ENCODE peak calls at places on chromosomes 4 and X, in five cellular contexts. V is right atrium auricular region; Q is uterus; H is CD8-positive, alpha-beta memory T cell; K is tibial artery. X is an unnamed sample. For H3K4me1, the result is how much of the 10 kb centered on the place peaks cover.

GRCh38 chrX:21723097-21723496 is 34.8 kb downstream of the SMPX start:
- DNase-seq in V (no peak), K (no peak), H (no peak), Q (no peak), X (no peak)

GRCh38 chrX:34880656-34881055 is 61.9 kb upstream of the FAM47B start:
- DNase-seq in V (no peak), K (no peak), Q (no peak), H (no peak), X (no peak)

GRCh38 chrX:131816551-131817136 is 206.5 kb upstream of the STK26 start:
- DNase-seq in Q (peak), K (no peak), H (no peak), V (no peak), X (no peak)

GRCh38 chrX:153525451-153525850 is 8.0 kb downstream of the ATP2B3 start:
- DNase-seq in Q (no peak), H (no peak), V (no peak), K (no peak), X (no peak)

GRCh38 chr4:9870165-9870564 is 88.7 kb downstream of the DRD5 start:
- DNase-seq in K (no peak), Q (no peak), H (no peak), V (no peak), X (no peak)

GRCh38 chrX:102599950-102600579 is 750 bp downstream of the ARMCX5 start:
- DNase-seq in K (no peak), H (no peak), Q (no peak), V (no peak), X (no peak)

GRCh38 chr4:85777908-85778808 is 303.2 kb downstream of the ARHGAP24 start:
- DNase-seq in Q (no peak), K (no peak), H (no peak), V (no peak), X (no peak)

GRCh38 chr4:118758293-118758692 is 73.1 kb downstream of the METTL14 start:
- DNase-seq in V (no peak), Q (no peak), K (no peak), H (no peak), X (no peak)

GRCh38 chrX:120575379-120576114 is 14.8 kb upstream of the CUL4B start:
- DNase-seq in Q (no peak), V (no peak), H (no peak), K (no peak), X (no peak)

GRCh38 chrX:148629435-148629834 is 129.0 kb downstream of the AFF2 start:
- DNase-seq in H (no peak), Q (no peak), K (no peak), V (no peak), X (no peak)

GRCh38 chrX:11944486-11944885 is 186.4 kb downstream of the MSL3 start:
- DNase-seq in Q (no peak), K (no peak), V (no peak), H (no peak), X (no peak)

GRCh38 chr4:72567821-72568620 is 1.0 kb downstream of the ADAMTS3 start:
- DNase-seq in H (no peak), V (peak), Q (peak), K (peak), X (peak)

GRCh38 chrX:131746491-131746968 is 202.7 kb downstream of the OR13H1 start:
- DNase-seq in K (no peak), H (no peak), Q (peak), V (peak), X (no peak)

GRCh38 chr4:1210241-1210841 is 38.0 kb upstream of the SPON2 start:
- DNase-seq in K (peak), Q (peak), H (no peak), V (no peak), X (peak)

GRCh38 chr4:1207603-1208265 is 35.4 kb upstream of the SPON2 start:
- DNase-seq in V (no peak), Q (peak), K (peak), H (no peak), X (peak)

GRCh38 chr4:1208266-1208961 is 36.0 kb upstream of the SPON2 start:
- DNase-seq in H (no peak), Q (peak), V (no peak), K (peak), X (peak)

GRCh38 chr4:1209821-1210220 is 37.4 kb upstream of the SPON2 start:
- DNase-seq in V (peak), K (peak), H (no peak), Q (peak), X (no peak)

DNA sequence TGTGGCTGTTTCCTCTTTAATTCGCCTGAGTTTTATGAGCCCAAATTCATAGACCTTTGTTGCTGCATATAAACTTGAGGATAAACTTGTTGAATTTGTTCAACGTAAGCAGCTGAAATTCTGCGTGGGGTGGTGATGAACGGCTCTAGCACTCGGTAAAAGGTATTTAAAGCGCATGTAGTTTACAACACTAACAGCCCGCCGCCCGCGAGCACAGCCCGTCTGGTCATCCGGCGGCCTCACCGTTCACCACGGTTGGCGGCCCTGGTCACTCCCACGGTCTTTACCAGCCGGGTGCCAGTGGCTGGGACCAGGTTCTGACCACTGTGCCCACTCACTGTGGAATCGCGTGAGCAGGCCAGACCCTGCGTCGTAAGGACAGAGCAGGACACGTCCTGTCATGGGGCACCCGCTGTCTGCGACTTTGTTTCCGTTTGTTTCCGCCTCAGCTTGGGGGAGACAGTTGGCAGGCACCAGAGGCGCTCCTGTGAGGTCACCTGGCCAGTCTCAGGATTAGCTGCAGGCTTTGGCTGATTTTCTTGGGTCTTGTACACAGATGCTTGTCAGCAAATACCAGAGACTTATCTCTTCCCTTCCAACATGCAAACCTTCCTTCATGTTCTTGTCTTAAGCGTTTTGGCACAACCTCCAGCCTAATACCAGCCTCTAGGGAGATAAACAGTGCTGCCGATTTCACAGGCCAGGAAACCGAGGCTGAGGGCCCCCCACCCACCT is 36.8 kb upstream of the SPON2 start:
- DNase-seq in Q (peak), V (no peak), K (peak), H (no peak), X (peak)
- H3K4me1 ChIP-seq in Q (half or more), V (under half), K (under half), H (under half), X (under half)

DNA sequence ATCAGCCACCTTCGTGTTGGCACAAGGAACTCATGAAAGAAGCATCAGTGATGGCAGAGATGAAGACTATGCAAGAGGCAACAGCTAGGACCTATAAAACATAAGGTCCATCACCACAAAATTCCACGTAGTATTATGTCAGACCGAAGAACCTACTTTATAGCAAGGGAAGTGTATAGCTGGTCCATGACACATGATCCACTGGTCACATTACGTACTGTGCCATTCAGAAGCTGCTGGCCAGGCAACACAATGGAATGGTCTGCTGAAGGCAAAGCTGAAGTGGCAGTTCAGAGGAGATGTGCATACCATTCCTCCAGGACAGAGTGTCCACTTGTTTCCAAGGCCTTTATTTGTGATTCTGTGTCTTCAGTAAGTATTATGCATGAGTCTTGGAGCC is 215.6 kb upstream of the UGT8 start:
- DNase-seq in Q (no peak), H (no peak), K (no peak), V (no peak), X (no peak)
- H3K27ac ChIP-seq in Q (no peak), H (no peak), K (no peak), V (no peak), X (no peak)

GRCh38 chr4:154491341-154491679 is 289 bp downstream of the DCHS2 start:
- DNase-seq in V (no peak), H (no peak), Q (peak), K (no peak), X (no peak)
- H3K4me1 ChIP-seq in V (under half), H (under half), Q (under half), K (under half), X (under half)

DNA sequence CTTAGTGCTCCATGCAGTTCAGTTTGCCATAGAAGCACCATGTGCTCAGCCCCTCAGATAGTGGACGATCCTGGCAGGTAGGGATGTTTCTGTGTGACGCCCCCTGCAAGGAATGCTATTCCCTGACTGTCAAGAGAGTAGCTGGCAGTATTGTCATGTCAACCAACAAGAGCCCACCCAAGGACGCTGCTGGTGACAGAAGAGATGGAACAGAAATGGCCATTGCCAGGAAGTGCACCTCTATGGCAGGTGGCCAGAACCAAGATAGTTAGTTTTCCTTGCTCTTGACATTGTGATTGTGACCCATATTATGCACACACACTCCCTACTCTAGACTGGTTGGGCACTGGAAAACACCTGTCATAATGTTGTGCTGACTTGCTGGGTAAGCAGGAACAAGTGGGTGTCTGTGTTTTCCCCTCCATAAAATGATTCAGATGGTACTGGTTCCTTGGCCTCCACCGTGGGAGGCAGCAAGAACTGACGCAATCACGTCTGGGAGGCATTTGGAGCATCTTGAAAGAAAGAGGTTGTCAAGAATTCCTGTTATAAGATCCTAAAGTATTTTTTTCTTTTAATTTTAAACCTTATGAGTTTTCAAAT is 507.9 kb downstream of the MID1IP1 start:
- DNase-seq in V (no peak), K (no peak), H (no peak), Q (peak), X (no peak)
- H3K27ac ChIP-seq in V (no peak), K (no peak), H (no peak), Q (peak), X (no peak)

GRCh38 chr4:52292245-52292644 is 241.1 kb downstream of the SPATA18 start:
- DNase-seq in V (no peak), H (no peak), K (no peak), Q (no peak), X (no peak)
- H3K4me1 ChIP-seq in V (under half), H (under half), K (under half), Q (under half), X (under half)

DNA sequence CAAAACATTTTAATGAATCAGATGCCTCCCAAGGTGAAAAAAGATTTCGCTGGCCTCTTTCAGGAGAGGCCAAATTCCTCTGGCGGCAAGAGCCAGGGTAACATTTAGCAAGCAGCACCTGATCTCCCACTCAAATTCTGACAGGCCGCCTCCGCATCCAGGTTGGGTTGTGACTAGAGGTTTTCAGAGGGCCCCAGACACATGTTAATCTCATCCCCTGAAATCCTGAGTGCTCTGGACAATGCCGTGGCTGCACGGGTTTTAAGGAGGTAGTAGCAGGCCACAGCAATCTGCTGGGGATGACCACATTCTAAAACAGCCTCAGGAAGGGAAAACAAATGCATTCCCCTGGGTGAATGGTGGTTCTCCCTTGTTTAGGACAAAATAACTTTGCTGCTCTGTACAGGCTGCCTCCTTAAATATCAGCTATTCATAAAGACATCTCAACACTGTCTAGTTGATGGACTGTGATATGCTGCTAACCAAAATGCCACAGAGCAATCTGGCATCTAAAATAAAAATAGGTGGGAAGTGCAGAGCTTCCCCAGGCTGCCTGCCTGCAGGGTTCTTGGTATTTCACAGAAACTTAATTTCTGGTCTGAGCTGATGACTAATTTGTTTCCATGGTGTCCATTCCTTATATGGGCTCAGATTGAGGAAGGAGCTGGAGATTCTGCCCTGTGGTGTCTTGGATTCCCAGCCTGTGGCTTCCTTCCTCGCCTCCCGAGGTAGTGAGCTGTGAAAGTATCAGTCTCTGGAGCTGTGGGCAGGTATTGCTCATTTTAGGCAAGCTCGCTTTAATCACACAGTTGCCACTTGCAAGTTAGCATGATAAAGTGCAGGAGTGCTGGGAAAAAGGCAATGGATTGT is 202.1 kb downstream of the DCLK2 start:
- DNase-seq in K (no peak), Q (no peak), V (no peak), H (no peak), X (no peak)
- H3K27ac ChIP-seq in K (no peak), Q (peak), V (no peak), H (no peak), X (no peak)